ENCODE peak calls at places on chromosomes 6 and 20, in five cellular contexts. Q, I, E, M and W are unnamed samples.

GRCh38 chr6:107629545-107630147 is 139.7 kb downstream of the SOBP start:
- DNase-seq in Q (no peak), E (peak), I (no peak), M (no peak), W (no peak)

GRCh38 chr6:16712931-16713484 is 48.3 kb downstream of the ATXN1 start:
- DNase-seq in E (no peak), I (peak), M (no peak), Q (no peak), W (no peak)

GRCh38 chr6:91412532-91412931 is 825.7 kb upstream of the MAP3K7 start:
- DNase-seq in Q (no peak), M (no peak), E (no peak), I (no peak), W (no peak)

GRCh38 chr20:17525650-17526049 is 5.5 kb downstream of the BFSP1 start:
- DNase-seq in M (peak), I (no peak), E (peak), Q (no peak), W (no peak)

GRCh38 chr6:158803733-158804143 is 15.4 kb downstream of the EZR start:
- DNase-seq in I (no peak), E (no peak), M (no peak), Q (no peak), W (no peak)

GRCh38 chr20:46400828-46401477 is 5.5 kb downstream of the ELMO2 start:
- DNase-seq in E (no peak), M (no peak), Q (no peak), I (peak), W (no peak)

GRCh38 chr6:73308712-73309533 is 45.2 kb downstream of the DPPA5 start:
- DNase-seq in M (peak), E (no peak), I (no peak), Q (peak), W (no peak)

GRCh38 chr6:46888578-46888977 is 33.2 kb downstream of the ADGRF5 start:
- DNase-seq in M (no peak), E (no peak), Q (no peak), I (no peak), W (no peak)

GRCh38 chr6:168133186-168133585 is 54.2 kb upstream of the FRMD1 start:
- DNase-seq in E (no peak), M (no peak), Q (no peak), I (no peak), W (peak)

GRCh38 chr6:140230282-140230681 is 855.8 kb upstream of the CITED2 start:
- DNase-seq in I (no peak), Q (no peak), E (no peak), M (no peak), W (no peak)

GRCh38 chr6:100300221-100300736 is 164.4 kb downstream of the SIM1 start:
- DNase-seq in E (no peak), I (peak), M (no peak), Q (no peak), W (no peak)

GRCh38 chr20:535958-536357 is 7.6 kb downstream of the CSNK2A1 start:
- DNase-seq in M (no peak), I (no peak), E (no peak), Q (peak), W (no peak)

GRCh38 chr20:41361757-41362747 is 4.6 kb downstream of the EMILIN3 start:
- DNase-seq in E (no peak), M (no peak), I (no peak), Q (peak), W (no peak)